ENCODE peak calls at places on chromosome 18, in eight cellular contexts. E, J, G, P, Q, M, K and H are unnamed samples.

GRCh38 chr18:55419132-55419938 is 168.7 kb downstream of the TCF4 start:
- DNase-seq in E (no peak), J (peak; percentile 54), G (no peak), P (no peak), Q (no peak), M (no peak), K (no peak), H (peak; percentile 54)

GRCh38 chr18:76569644-76570415 is 74.8 kb upstream of the ZNF516 start:
- DNase-seq in E (no peak), J (no peak), G (no peak), P (no peak), Q (no peak), M (no peak), K (no peak), H (no peak)

GRCh38 chr18:61595615-61596014 is 262.4 kb downstream of the CDH20 start:
- DNase-seq in E (no peak), J (no peak), G (no peak), P (no peak), Q (peak; percentile 88), M (no peak), K (no peak), H (no peak)

GRCh38 chr18:79384834-79385233 is 10.9 kb upstream of the NFATC1 start:
- DNase-seq in E (no peak), J (no peak), G (no peak), P (no peak), Q (no peak), M (no peak), K (no peak), H (no peak)

GRCh38 chr18:79952996-79953559 is 1.6 kb upstream of the SLC66A2 start:
- DNase-seq in E (no peak), J (no peak), G (no peak), P (peak; percentile 65), Q (no peak), M (no peak), K (no peak), H (no peak)

GRCh38 chr18:55048892-55049291 is 89.6 kb upstream of the CCDC68 start:
- DNase-seq in E (peak; percentile 52), J (peak; percentile 65), G (no peak), P (no peak), Q (peak; percentile 13), M (no peak), K (no peak), H (peak; percentile 58)

GRCh38 chr18:12455511-12455910 is 47.8 kb downstream of the PRELID3A start:
- DNase-seq in E (peak; percentile 63), J (peak; percentile 79), G (no peak), P (no peak), Q (no peak), M (no peak), K (no peak), H (peak; percentile 15)

GRCh38 chr18:12476955-12477354 is 69.2 kb downstream of the PRELID3A start:
- DNase-seq in E (no peak), J (no peak), G (no peak), P (no peak), Q (no peak), M (peak; percentile 39), K (no peak), H (no peak)

GRCh38 chr18:7038330-7038846 is 79.2 kb downstream of the LAMA1 start:
- DNase-seq in E (peak; percentile 100), J (peak; percentile 99), G (peak; percentile 38), P (peak; percentile 60), Q (peak; percentile 88), M (peak; percentile 65), K (peak; percentile 82), H (peak; percentile 99)

GRCh38 chr18:60122339-60122738 is 222.5 kb downstream of the PMAIP1 start:
- DNase-seq in E (no peak), J (no peak), G (no peak), P (no peak), Q (no peak), M (no peak), K (no peak), H (no peak)

GRCh38 chr18:29154196-29154757 is 977.3 kb upstream of the CDH2 start:
- DNase-seq in E (peak; percentile 81), J (peak; percentile 49), G (no peak), P (no peak), Q (peak; percentile 35), M (no peak), K (no peak), H (no peak)

GRCh38 chr18:51890762-51891161 is 449.2 kb upstream of the DCC start:
- DNase-seq in E (peak; percentile 6), J (peak; percentile 0), G (peak; percentile 70), P (peak; percentile 49), Q (no peak), M (no peak), K (no peak), H (peak; percentile 6)

GRCh38 chr18:32048507-32049091 is 30.0 kb downstream of the RNF125 start:
- DNase-seq in E (peak; percentile 93), J (peak; percentile 3), G (peak; percentile 61), P (peak; percentile 68), Q (peak; percentile 81), M (peak; percentile 94), K (peak; percentile 54), H (peak; percentile 88)

GRCh38 chr18:27713727-27714080 is 463.2 kb downstream of the CDH2 start:
- DNase-seq in E (peak; percentile 97), J (peak; percentile 15), G (no peak), P (no peak), Q (peak; percentile 95), M (no peak), K (no peak), H (peak; percentile 97)

GRCh38 chr18:32422978-32423740 is 47.5 kb downstream of the GAREM1 start:
- DNase-seq in E (no peak), J (no peak), G (no peak), P (no peak), Q (no peak), M (no peak), K (no peak), H (peak; percentile 26)

GRCh38 chr18:51132256-51132935 is 65.1 kb downstream of the MEX3C start:
- DNase-seq in E (no peak), J (no peak), G (no peak), P (no peak), Q (no peak), M (no peak), K (no peak), H (no peak)

GRCh38 chr18:58761241-58761969 is 90.1 kb downstream of the MALT1 start:
- DNase-seq in E (peak; percentile 46), J (peak; percentile 40), G (no peak), P (no peak), Q (no peak), M (no peak), K (peak; percentile 49), H (no peak)

GRCh38 chr18:8747440-8747937 is 42.1 kb downstream of the MTCL1 start:
- DNase-seq in E (peak; percentile 87), J (peak; percentile 96), G (no peak), P (no peak), Q (peak; percentile 62), M (no peak), K (no peak), H (peak; percentile 88)
- H3K4me3 ChIP-seq in E (no peak overlapping the region), J (no peak overlapping the region), G (no peak overlapping the region), P (no peak overlapping the region), Q (no peak overlapping the region), M (no peak overlapping the region), K (no peak overlapping the region), H (no peak overlapping the region)

GRCh38 chr18:37316468-37316867 is 249.1 kb downstream of the CELF4 start:
- DNase-seq in E (no peak), J (no peak), G (no peak), P (no peak), Q (no peak), M (no peak), K (no peak), H (no peak)

GRCh38 chr18:37317486-37317885 is 248.1 kb downstream of the CELF4 start:
- DNase-seq in E (no peak), J (no peak), G (no peak), P (no peak), Q (no peak), M (no peak), K (no peak), H (no peak)

GRCh38 chr18:37318360-37319037 is 247.1 kb downstream of the CELF4 start:
- DNase-seq in E (no peak), J (no peak), G (no peak), P (no peak), Q (no peak), M (no peak), K (no peak), H (no peak)

GRCh38 chr18:37315935-37316334 is 249.7 kb downstream of the CELF4 start:
- DNase-seq in E (no peak), J (no peak), G (no peak), P (no peak), Q (no peak), M (no peak), K (no peak), H (no peak)

GRCh38 chr18:37314534-37314933 is 251.1 kb downstream of the CELF4 start:
- DNase-seq in E (no peak), J (no peak), G (no peak), P (no peak), Q (no peak), M (no peak), K (no peak), H (no peak)
- TF ChIP-seq CTCF in E (no peak), J (no peak), G (no peak), P (no peak), Q (no peak), M (no peak), K (no peak), H (no peak)

GRCh38 chr18:8858888-8859511 is 153.6 kb downstream of the MTCL1 start:
- DNase-seq in E (peak; percentile 97), J (peak; percentile 99), G (no peak), P (no peak), Q (peak; percentile 99), M (no peak), K (no peak), H (peak; percentile 97)
- H3K4me3 ChIP-seq in E (no peak overlapping the region), J (no peak overlapping the region), G (no peak overlapping the region), P (no peak overlapping the region), Q (no peak overlapping the region), M (no peak overlapping the region), K (no peak overlapping the region), H (no peak overlapping the region)

GRCh38 chr18:13801260-13801601 is 22.7 kb upstream of the MC5R start:
- DNase-seq in E (no peak), J (no peak), G (no peak), P (no peak), Q (no peak), M (no peak), K (no peak), H (no peak)

GRCh38 chr18:13809025-13809384 is 14.9 kb upstream of the MC5R start:
- DNase-seq in E (no peak), J (no peak), G (no peak), P (peak; percentile 80), Q (no peak), M (no peak), K (no peak), H (no peak)

GRCh38 chr18:13808294-13809024 is 15.5 kb upstream of the MC5R start:
- DNase-seq in E (no peak), J (no peak), G (no peak), P (no peak), Q (no peak), M (no peak), K (no peak), H (no peak)

GRCh38 chr18:13800505-13801259 is 23.3 kb upstream of the MC5R start:
- DNase-seq in E (peak; percentile 39), J (peak; percentile 18), G (peak; percentile 82), P (peak; percentile 79), Q (peak; percentile 31), M (no peak), K (peak; percentile 76), H (peak; percentile 48)

DNA sequence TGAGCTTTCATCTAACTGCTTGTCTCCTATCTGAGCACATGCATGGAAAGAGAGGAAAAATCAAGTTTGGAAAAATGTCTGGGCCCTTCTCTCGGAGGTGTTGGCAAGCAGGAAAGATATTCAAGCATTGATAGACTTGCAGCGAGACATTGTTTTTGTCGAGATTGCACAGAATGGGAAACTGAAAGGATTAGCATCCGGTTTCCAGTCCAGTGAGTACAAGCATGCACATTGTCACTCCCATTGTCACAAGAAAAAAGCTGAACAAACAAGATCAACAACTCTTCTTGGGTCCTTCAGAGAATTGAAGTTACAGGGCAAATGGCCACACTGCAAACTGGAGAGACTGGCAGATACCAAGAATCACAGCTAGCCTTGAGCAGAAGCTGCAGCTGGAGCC is 19.6 kb upstream of the MC5R start:
- DNase-seq in E (no peak), J (no peak), G (no peak), P (no peak), Q (no peak), M (no peak), K (no peak), H (no peak)
- TF ChIP-seq CTCF in E (no peak), J (no peak), G (no peak), P (no peak), Q (no peak), M (no peak), K (no peak), H (no peak)